ENCODE peak calls at places on chromosomes 12 and 14, in four cellular contexts. C is ascending aorta, Y is stomach, G is heart right ventricle. R is an unnamed sample.

GRCh38 chr12:121614872-121615467 is 11.4 kb upstream of the ORAI1 start:
- DNase-seq in G (no peak), C (no peak), Y (no peak), R (no peak)

GRCh38 chr12:108418162-108418561 is 79.1 kb upstream of the CMKLR1 start:
- DNase-seq in Y (no peak), G (no peak), C (no peak), R (no peak)

GRCh38 chr12:85805654-85806053 is 30.6 kb downstream of the RASSF9 start:
- DNase-seq in C (no peak), Y (no peak), G (no peak), R (no peak)

GRCh38 chr12:50218386-50218785 is 51.2 kb upstream of the CERS5 start:
- DNase-seq in G (no peak), Y (no peak), C (no peak), R (no peak)

GRCh38 chr14:59627011-59627520 is 50.5 kb upstream of the CCDC175 start:
- DNase-seq in C (no peak), Y (no peak), G (no peak), R (no peak)

GRCh38 chr14:89531661-89532335 is 114.8 kb upstream of the FOXN3 start:
- DNase-seq in G (no peak), Y (no peak), C (peak), R (no peak)

GRCh38 chr12:104715562-104716182 is 242.4 kb downstream of the SLC41A2 start:
- DNase-seq in G (no peak), Y (no peak), C (no peak), R (no peak)

GRCh38 chr14:36479344-36479743 is 40.7 kb downstream of the NKX2-1 start:
- DNase-seq in C (no peak), Y (no peak), G (no peak), R (no peak)

GRCh38 chr14:50944647-50945413 is 547 bp upstream of the PYGL start:
- DNase-seq in G (peak), C (peak), Y (peak), R (no peak)

GRCh38 chr12:13094349-13094748 is 9.1 kb downstream of the GSG1 start:
- DNase-seq in C (no peak), G (no peak), Y (no peak), R (no peak)

GRCh38 chr12:3218150-3218845 is 141.1 kb downstream of the TSPAN9 start:
- DNase-seq in C (peak), G (peak), Y (peak), R (no peak)

GRCh38 chr12:15227004-15227679 is 5.9 kb upstream of the RERG start:
- DNase-seq in Y (peak), C (peak), G (no peak), R (no peak)

GRCh38 chr12:15216036-15216889 is 5.0 kb downstream of the RERG start:
- DNase-seq in G (no peak), Y (no peak), C (no peak), R (no peak)

GRCh38 chr12:15220451-15220850 is 766 bp downstream of the RERG start:
- DNase-seq in G (peak), C (no peak), Y (no peak), R (no peak)

GRCh38 chr12:15225136-15225535 is 3.9 kb upstream of the RERG start:
- DNase-seq in Y (no peak), C (no peak), G (no peak), R (no peak)

DNA sequence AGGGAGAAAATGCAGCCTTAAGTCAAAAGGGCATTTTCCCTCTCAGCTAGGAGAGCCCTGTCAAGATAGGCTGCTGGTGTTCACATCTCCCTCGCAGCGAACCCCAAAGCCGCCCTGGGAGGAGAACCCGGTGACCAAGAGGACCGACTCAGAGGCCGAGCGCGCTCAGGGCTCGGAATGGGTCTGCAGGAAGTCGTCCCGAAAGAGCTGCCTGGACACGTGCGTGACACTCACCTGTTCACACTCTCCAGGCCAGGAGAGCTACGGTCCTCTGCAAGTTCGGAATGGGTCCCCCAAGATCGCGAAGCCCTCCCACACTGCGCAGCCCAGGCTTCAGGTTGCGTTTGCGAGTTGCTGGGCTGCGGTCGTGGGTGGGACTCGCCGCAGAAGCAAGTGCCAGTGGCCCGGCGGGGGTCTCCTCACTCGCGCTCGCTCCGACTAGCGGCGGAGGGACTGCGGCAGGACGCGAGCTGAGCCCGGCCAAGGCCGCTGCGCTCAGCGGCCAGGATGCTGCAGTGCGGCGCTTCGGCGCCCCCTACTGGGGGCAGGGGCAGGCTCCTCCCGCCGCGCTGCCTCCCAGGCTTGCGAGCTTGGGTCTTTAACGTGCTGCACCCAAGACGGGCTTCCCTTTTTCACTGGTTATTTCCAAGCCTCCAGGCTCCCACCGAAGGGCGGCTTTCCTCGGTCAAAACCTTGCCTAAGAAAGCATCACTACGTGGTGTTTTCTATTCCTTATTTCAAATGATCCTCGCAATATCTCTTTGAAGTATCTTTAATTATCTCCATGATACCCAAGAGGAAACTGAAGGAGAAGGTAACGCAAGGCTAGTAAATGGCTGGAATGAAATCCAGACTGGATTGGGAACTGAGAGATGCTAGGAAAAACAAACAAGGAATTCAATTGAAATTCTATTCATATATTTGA is at the start of gene RERG:
- DNase-seq in C (peak), G (peak), Y (peak), R (peak)
- H3K4me3 ChIP-seq in C (peak), G (peak), Y (peak), R (peak)

GRCh38 chr14:32078794-32079663 is 1.9 kb downstream of the ARHGAP5 start:
- DNase-seq in Y (no peak), G (no peak), C (no peak), R (no peak)
- H3K27ac ChIP-seq in Y (peak), G (no peak), C (no peak), R (no peak)

DNA sequence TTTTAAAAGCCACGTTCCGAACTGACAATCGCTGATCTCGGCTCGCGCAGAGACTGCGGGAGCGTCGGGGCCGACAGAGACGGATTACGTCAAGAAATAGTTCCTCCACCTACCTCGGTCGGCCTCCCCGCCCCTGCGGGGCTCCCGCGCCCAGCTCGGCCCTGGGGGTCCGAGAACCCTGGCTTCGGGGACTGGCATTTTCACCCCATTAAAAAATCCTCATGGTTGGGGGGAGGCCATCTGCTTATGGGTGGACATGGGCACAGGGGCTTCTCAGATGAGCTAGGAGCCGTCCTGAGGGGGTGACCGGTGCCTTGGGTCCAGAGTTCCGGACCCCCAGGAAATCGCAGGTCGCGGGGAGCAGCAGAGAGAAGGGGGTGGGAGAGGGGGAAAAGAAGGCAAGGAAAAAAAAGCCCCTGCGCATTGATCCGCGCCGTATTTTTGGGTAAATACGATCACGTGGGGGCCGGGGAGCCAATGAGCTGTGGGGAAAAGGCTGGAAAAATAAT is 311 bp upstream of the HOXC9 start:
- DNase-seq in G (no peak), Y (no peak), C (no peak), R (no peak)
- H3K4me3 ChIP-seq in G (peak), Y (peak), C (peak), R (no peak)

DNA sequence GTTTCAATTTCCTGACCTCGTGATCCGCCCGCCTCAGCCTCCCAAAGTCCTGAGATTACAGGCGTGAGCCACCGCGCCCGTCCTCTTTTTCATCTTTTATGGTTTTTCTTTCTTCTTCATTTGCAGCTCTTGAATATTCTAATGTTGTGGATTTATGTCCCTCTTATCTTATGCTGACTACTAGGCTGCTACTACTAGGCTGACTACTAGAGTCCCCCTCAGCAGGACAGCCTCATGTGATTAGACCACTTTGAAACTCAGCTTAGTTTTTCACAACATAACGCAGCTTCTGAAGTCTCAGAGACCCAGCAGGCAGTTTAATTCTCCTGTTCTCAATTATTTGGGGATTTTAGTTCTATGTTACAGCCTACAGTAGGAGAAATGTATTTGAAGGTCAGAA is 886 bp upstream of the CLEC4E start:
- DNase-seq in Y (no peak), C (no peak), G (no peak), R (no peak)
- H3K27ac ChIP-seq in Y (no peak), C (peak), G (no peak), R (no peak)

GRCh38 chr14:101195309-101195724 is 291.8 kb upstream of the RTL1 start:
- DNase-seq in C (peak), G (no peak), Y (peak), R (no peak)

GRCh38 chr14:101196051-101196450 is 292.5 kb upstream of the RTL1 start:
- DNase-seq in G (no peak), C (peak), Y (peak), R (no peak)

GRCh38 chr14:101197595-101198397 is 294.3 kb upstream of the RTL1 start:
- DNase-seq in C (peak), Y (peak), G (no peak), R (no peak)

GRCh38 chr14:101198398-101199027 is 295.0 kb upstream of the RTL1 start:
- DNase-seq in Y (peak), C (peak), G (no peak), R (no peak)

DNA sequence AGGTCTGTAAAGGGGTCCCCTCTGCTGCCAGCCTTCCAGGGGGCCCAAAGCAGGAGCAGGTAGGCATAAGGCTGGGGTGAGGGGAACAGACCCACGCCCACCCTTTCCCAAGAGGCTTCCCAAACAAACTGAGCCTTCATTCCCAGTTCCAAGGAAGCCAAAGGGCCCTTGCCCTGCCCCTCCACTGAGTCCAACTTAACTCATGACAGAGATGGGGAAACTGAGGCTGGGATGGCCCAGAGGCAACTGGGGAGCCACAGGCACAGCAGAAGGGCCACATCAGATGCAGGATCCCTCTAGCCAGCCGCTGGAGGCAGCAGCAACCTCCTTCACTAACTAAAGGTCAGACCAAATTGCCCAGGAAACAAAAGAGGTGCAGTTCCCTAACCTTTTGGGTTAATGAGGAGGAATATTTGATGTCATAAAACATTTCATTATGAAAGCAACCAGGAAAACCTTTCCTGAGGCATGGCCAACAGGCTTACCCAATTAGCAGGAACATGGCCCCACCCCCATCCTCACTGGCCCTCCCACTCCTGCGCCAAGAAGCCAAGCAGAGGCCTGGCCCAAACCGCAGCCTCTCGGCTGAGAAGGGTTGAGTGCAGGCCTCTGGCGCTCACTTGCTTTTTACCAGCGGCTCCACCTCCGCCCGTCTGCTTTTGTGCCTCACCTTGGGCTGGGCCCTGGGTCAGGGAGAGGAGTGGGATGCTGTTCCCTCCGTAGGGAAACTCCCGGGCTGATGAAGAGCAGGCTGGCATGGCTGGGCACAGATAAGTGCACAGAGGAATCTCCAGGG is 293.5 kb upstream of the RTL1 start:
- DNase-seq in G (no peak), Y (peak), C (peak), R (no peak)
- H3K4me3 ChIP-seq in G (no peak), Y (no peak), C (no peak), R (no peak)

R was measured in iPS DF 6.9.